ENCODE peak calls at places on chromosomes 5 and 9, in nine cellular contexts. G, Z, W, V, O, B, D, P and J are unnamed samples.
A peak's percentile ranks its signal among the peaks of the same experiment; 100 is the strongest.

GRCh38 chr5:128258387-128258786 is 174.8 kb downstream of the SLC12A2 start:
- DNase-seq in V (no peak), O (no peak), Z (no peak), B (no peak), D (no peak), G (no peak), W (no peak), P (no peak), J (no peak)

GRCh38 chr5:54415896-54416640 is 39.4 kb upstream of the HSPB3 start:
- DNase-seq in Z (no peak), O (no peak), D (no peak), W (no peak), P (no peak), G (no peak), B (no peak), V (peak; percentile 69), J (no peak)

GRCh38 chr5:77101298-77101697 is 14.2 kb upstream of the ZBED3 start:
- DNase-seq in B (no peak), W (no peak), O (no peak), G (no peak), D (no peak), P (no peak), V (no peak), Z (no peak), J (no peak)

GRCh38 chr9:86368871-86369521 is 14.8 kb upstream of the TUT7 start:
- DNase-seq in G (no peak), W (no peak), Z (no peak), D (no peak), B (no peak), O (no peak), V (peak; percentile 55), P (peak; percentile 74), J (no peak)

GRCh38 chr9:127520941-127521918 is 69.9 kb downstream of the LRSAM1 start:
- DNase-seq in O (no peak), B (no peak), Z (no peak), V (no peak), P (peak; percentile 95), D (no peak), G (no peak), W (no peak), J (no peak)

GRCh38 chr9:27227192-27227591 is 69.8 kb downstream of the EQTN start:
- DNase-seq in Z (no peak), G (no peak), O (no peak), B (no peak), P (peak; percentile 51), V (no peak), D (no peak), W (no peak), J (no peak)

GRCh38 chr5:68418230-68418629 is 202.7 kb downstream of the PIK3R1 start:
- DNase-seq in D (no peak), W (no peak), P (no peak), V (no peak), G (no peak), Z (peak; percentile 51), B (no peak), O (no peak), J (no peak)

GRCh38 chr5:76363385-76364261 is 39.5 kb upstream of the IQGAP2 start:
- DNase-seq in V (no peak), P (no peak), D (no peak), O (no peak), B (no peak), G (no peak), W (no peak), Z (no peak), J (no peak)

GRCh38 chr9:136351237-136351800 is 12.2 kb downstream of the DNLZ start:
- DNase-seq in P (no peak), D (no peak), Z (no peak), G (no peak), W (no peak), B (no peak), O (no peak), V (no peak), J (no peak)

GRCh38 chr5:32630867-32631491 is 45.6 kb downstream of the SUB1 start:
- DNase-seq in G (no peak), Z (no peak), O (no peak), V (no peak), P (no peak), W (no peak), D (no peak), B (no peak), J (no peak)

GRCh38 chr5:126998201-126998631 is 32.1 kb downstream of the MARCHF3 start:
- DNase-seq in B (peak; percentile 18), W (no peak), D (no peak), G (no peak), P (no peak), O (peak; percentile 69), Z (no peak), V (no peak), J (peak; percentile 35)

GRCh38 chr9:83239787-83240186 is 176.8 kb upstream of the RASEF start:
- DNase-seq in V (no peak), Z (no peak), W (no peak), P (no peak), G (no peak), D (no peak), O (no peak), B (no peak), J (no peak)

GRCh38 chr5:68404246-68404645 is 188.7 kb downstream of the PIK3R1 start:
- DNase-seq in G (no peak), B (no peak), V (no peak), D (no peak), Z (no peak), W (no peak), O (no peak), P (no peak), J (no peak)

GRCh38 chr9:101995231-101995630 is 256.8 kb upstream of the GRIN3A start:
- DNase-seq in V (no peak), G (no peak), P (no peak), O (no peak), D (no peak), W (no peak), Z (no peak), B (no peak), J (no peak)

GRCh38 chr5:43190755-43191603 is 1.0 kb upstream of the NIM1K start:
- DNase-seq in V (no peak), G (no peak), O (peak; percentile 18), P (peak; percentile 49), W (no peak), Z (no peak), D (no peak), B (no peak), J (no peak)

GRCh38 chr5:176881816-176882565 is 17.2 kb downstream of the HK3 start:
- DNase-seq in B (no peak), G (no peak), Z (no peak), V (no peak), P (no peak), O (no peak), D (no peak), W (no peak), J (no peak)

GRCh38 chr9:35688558-35689350 is 971 bp downstream of the TPM2 start:
- DNase-seq in G (no peak), B (no peak), V (no peak), Z (no peak), D (no peak), P (peak; percentile 61), O (no peak), W (no peak), J (no peak)

GRCh38 chr9:96006296-96006890 is 130.9 kb downstream of the ERCC6L2 start:
- DNase-seq in V (no peak), B (no peak), W (no peak), Z (no peak), P (no peak), O (no peak), G (no peak), D (no peak), J (no peak)

GRCh38 chr9:127133739-127134167 is 11.3 kb upstream of the ANGPTL2 start:
- DNase-seq in P (no peak), D (no peak), V (no peak), W (no peak), Z (peak; percentile 71), O (peak; percentile 41), G (no peak), B (peak; percentile 81), J (no peak)

GRCh38 chr9:20658677-20659473 is 25.2 kb upstream of the FOCAD start:
- DNase-seq in O (no peak), B (no peak), V (no peak), P (no peak), D (no peak), Z (no peak), G (no peak), W (no peak), J (no peak)

GRCh38 chr9:117145811-117146490 is 268.9 kb downstream of the ASTN2 start:
- DNase-seq in V (no peak), Z (no peak), P (no peak), B (no peak), O (peak; percentile 88), G (no peak), D (no peak), W (no peak), J (no peak)

GRCh38 chr5:161051920-161052500 is 200.0 kb upstream of the ATP10B start:
- DNase-seq in W (no peak), G (no peak), V (no peak), P (no peak), O (no peak), D (no peak), B (no peak), Z (no peak), J (no peak)

GRCh38 chr9:35696520-35697215 is 6.9 kb upstream of the TPM2 start:
- DNase-seq in P (peak; percentile 57), W (peak; percentile 60), D (peak; percentile 27), V (peak; percentile 25), O (peak; percentile 80), G (peak; percentile 42), Z (peak; percentile 60), B (no peak), J (no peak)

GRCh38 chr5:143354025-143354424 is 49.5 kb downstream of the NR3C1 start:
- DNase-seq in D (no peak), O (no peak), Z (no peak), B (no peak), W (no peak), V (no peak), G (no peak), P (peak; percentile 37), J (no peak)

GRCh38 chr9:126373241-126373640 is 46.6 kb downstream of the MVB12B start:
- DNase-seq in G (no peak), D (no peak), Z (no peak), B (no peak), V (no peak), W (no peak), O (no peak), P (peak; percentile 75), J (no peak)

GRCh38 chr9:76516350-76516749 is 57.4 kb downstream of the GCNT1 start:
- DNase-seq in W (no peak), Z (no peak), D (no peak), B (no peak), G (no peak), V (no peak), P (peak; percentile 5), O (peak; percentile 5), J (no peak)

GRCh38 chr5:143041972-143042770 is 272.0 kb downstream of the ARHGAP26 start:
- DNase-seq in P (no peak), B (no peak), G (no peak), W (no peak), Z (no peak), V (no peak), D (no peak), O (no peak), J (no peak)

GRCh38 chr5:76930083-76930482 is 22.8 kb upstream of the CRHBP start:
- DNase-seq in P (no peak), Z (no peak), B (no peak), W (no peak), V (no peak), O (no peak), D (no peak), G (no peak), J (no peak)

GRCh38 chr5:72511371-72512178 is 4.4 kb upstream of the ZNF366 start:
- DNase-seq in Z (no peak), B (no peak), P (peak; percentile 90), D (no peak), W (no peak), V (peak; percentile 66), O (no peak), G (no peak), J (no peak)

GRCh38 chr5:85278193-85278592 is 893.5 kb upstream of the EDIL3 start:
- DNase-seq in B (no peak), Z (no peak), P (no peak), W (no peak), D (no peak), V (no peak), O (no peak), G (no peak), J (peak; percentile 25)